ENCODE peak calls at places on chromosomes 13 and 19, in six cellular contexts. X, F, P, N, S and D are unnamed samples.

GRCh38 chr13:93882086-93882651 is 597.3 kb downstream of the DCT start:
- DNase-seq in P (no peak), S (no peak), N (no peak), F (no peak), X (no peak), D (no peak)

GRCh38 chr19:18300930-18301717 is 19.7 kb upstream of the JUND start:
- DNase-seq in F (peak), P (no peak), S (no peak), N (no peak), X (peak), D (no peak)

GRCh38 chr19:30670011-30670329 is 297.8 kb downstream of the ZNF536 start:
- DNase-seq in X (no peak), S (no peak), N (no peak), F (no peak), P (no peak), D (no peak)

GRCh38 chr13:64471916-64472315 is 2758.2 kb downstream of the PCDH9 start:
- DNase-seq in F (no peak), N (no peak), X (no peak), P (no peak), S (peak), D (no peak)

GRCh38 chr19:33259532-33259931 is 33.9 kb upstream of the SLC7A10 start:
- DNase-seq in P (no peak), N (no peak), S (no peak), X (no peak), F (no peak), D (no peak)

GRCh38 chr19:39126593-39127187 is 1.1 kb downstream of the PAK4 start:
- DNase-seq in X (peak), F (no peak), P (no peak), N (no peak), S (no peak), D (no peak)

GRCh38 chr13:73661066-73661465 is 473.1 kb downstream of the KLF12 start:
- DNase-seq in P (no peak), N (no peak), S (no peak), X (no peak), F (no peak), D (no peak)

GRCh38 chr19:53183146-53183545 is 10.0 kb downstream of the ZNF665 start:
- DNase-seq in N (no peak), P (no peak), X (no peak), F (no peak), S (no peak), D (no peak)

GRCh38 chr19:35253316-35254286 is 4.8 kb downstream of the LSR start:
- DNase-seq in P (no peak), S (no peak), X (no peak), N (no peak), F (no peak), D (peak)

GRCh38 chr19:49949735-49950589 is 11.0 kb downstream of the SIGLEC11 start:
- DNase-seq in X (peak), P (no peak), N (no peak), S (no peak), F (no peak), D (no peak)

GRCh38 chr19:41350735-41351338 is 2.9 kb downstream of the TGFB1 start:
- DNase-seq in S (no peak), X (no peak), P (no peak), F (no peak), N (no peak), D (no peak)

GRCh38 chr13:45219938-45220375 is 19.1 kb upstream of the KCTD4 start:
- DNase-seq in P (no peak), F (no peak), X (no peak), N (no peak), S (no peak), D (no peak)

GRCh38 chr13:107271226-107271625 is 703.3 kb upstream of the ARGLU1 start:
- DNase-seq in P (no peak), N (peak), S (no peak), F (no peak), X (no peak), D (no peak)

GRCh38 chr13:87078947-87079795 is 592.0 kb upstream of the SLITRK5 start:
- DNase-seq in S (no peak), X (no peak), P (no peak), F (no peak), N (no peak), D (no peak)

GRCh38 chr19:30225615-30226463 is 146.3 kb upstream of the ZNF536 start:
- DNase-seq in S (no peak), X (no peak), P (no peak), F (no peak), N (peak), D (no peak)

GRCh38 chr13:95588721-95589120 is 36.2 kb downstream of the CLDN10 start:
- DNase-seq in X (no peak), N (no peak), F (no peak), S (no peak), P (no peak), D (no peak)

GRCh38 chr13:110525328-110526319 is 35.9 kb downstream of the RAB20 start:
- DNase-seq in X (peak), P (no peak), N (peak), S (no peak), F (no peak), D (no peak)